ENCODE peak calls at places on chromosome X, in seven cellular contexts. P is GM23248; C is cerebellar cortex; A is stimulated activated CD8-positive, alpha-beta memory T cell treated with anti-CD3 and anti-CD28 coated beads, Interleukin-4, amount 100 ng/mL, for 48 hours; S is AG08396; F is Kasumi-1; L is C1 segment of cervical spinal cord. G is an unnamed sample.

GRCh38 chrX:2342281-2342688 is 158.5 kb downstream of the DHRSX start:
- DNase-seq in C (no peak), P (no peak), L (no peak), S (no peak), F (no peak), A (no peak), G (no peak)

GRCh38 chrX:11756354-11757318 is 1.4 kb upstream of the MSL3 start:
- DNase-seq in P (peak; percentile 58), L (no peak), S (no peak), F (peak; percentile 22), C (no peak), A (no peak), G (peak; percentile 77)

GRCh38 chrX:49291615-49292337 is 11.7 kb upstream of the GAGE10 start:
- DNase-seq in P (peak; percentile 58), F (peak; percentile 51), L (no peak), C (peak; percentile 54), S (peak; percentile 50), A (peak; percentile 87), G (peak; percentile 62)

GRCh38 chrX:129876734-129877395 is 29.1 kb upstream of the UTP14A start:
- DNase-seq in F (no peak), C (no peak), S (peak; percentile 23), P (peak; percentile 55), L (no peak), A (no peak), G (peak; percentile 47)

GRCh38 chrX:66018585-66019309 is 21.1 kb downstream of the VSIG4 start:
- DNase-seq in F (peak; percentile 36), L (no peak), C (no peak), S (no peak), A (no peak), P (no peak), G (no peak)

GRCh38 chrX:119482497-119483480 is 14.5 kb downstream of the SLC25A5 start:
- DNase-seq in L (peak; percentile 10), F (peak; percentile 51), C (peak; percentile 49), P (peak; percentile 71), A (peak; percentile 75), S (peak; percentile 68), G (peak; percentile 64)

GRCh38 chrX:103607385-103608304 is at the start of gene TCEAL3:
- DNase-seq in F (no peak), C (peak; percentile 49), A (peak; percentile 36), L (peak; percentile 22), P (peak; percentile 76), S (peak; percentile 69), G (peak; percentile 59)

GRCh38 chrX:12401252-12401651 is 263.0 kb downstream of the FRMPD4 start:
- DNase-seq in L (no peak), F (no peak), A (no peak), S (no peak), P (no peak), C (no peak), G (no peak)